ENCODE peak calls at places on chromosomes 16 and 17, in ten cellular contexts. One of them, this sample, is unnamed.

GRCh38 chr17:7932949-7933348 is 943 bp downstream of the CNTROB start:
- DNase-seq in NCI-H82: peak
- DNase-seq in NCI-H1417: peak
- DNase-seq in iris pigment epithelial cell: peak
- DNase-seq in hepatic stellate cell: peak
- DNase-seq in left colon: peak
- DNase-seq in uterus: peak
- DNase-seq in stimulated activated CD4-positive, alpha-beta T cell treated with anti-CD3 and anti-CD28 coated beads, Interleukin-4, amount 100 ng/mL, for 1 hour: no peak
- DNase-seq in cardiac fibroblast: peak
- DNase-seq in activated CD4-positive, alpha-beta T cell treated with anti-CD3 and anti-CD28 coated beads, Interleukin-2, amount 10 ng/mL, durations not matched to agents 24 days and 14 days: peak
- DNase-seq in this sample: no peak

GRCh38 chr16:57689772-57690558 is 4.6 kb upstream of the DRC7 start:
- DNase-seq in NCI-H82: peak
- DNase-seq in NCI-H1417: no peak
- DNase-seq in iris pigment epithelial cell: peak
- DNase-seq in hepatic stellate cell: no peak
- DNase-seq in left colon: no peak
- DNase-seq in uterus: no peak
- DNase-seq in stimulated activated CD4-positive, alpha-beta T cell treated with anti-CD3 and anti-CD28 coated beads, Interleukin-4, amount 100 ng/mL, for 1 hour: peak
- DNase-seq in cardiac fibroblast: no peak
- DNase-seq in activated CD4-positive, alpha-beta T cell treated with anti-CD3 and anti-CD28 coated beads, Interleukin-2, amount 10 ng/mL, durations not matched to agents 24 days and 14 days: peak
- DNase-seq in this sample: peak

GRCh38 chr17:3727041-3727440 is 3.3 kb downstream of the HASPIN start:
- DNase-seq in NCI-H82: no peak
- DNase-seq in NCI-H1417: no peak
- DNase-seq in iris pigment epithelial cell: no peak
- DNase-seq in hepatic stellate cell: no peak
- DNase-seq in left colon: no peak
- DNase-seq in uterus: no peak
- DNase-seq in stimulated activated CD4-positive, alpha-beta T cell treated with anti-CD3 and anti-CD28 coated beads, Interleukin-4, amount 100 ng/mL, for 1 hour: no peak
- DNase-seq in cardiac fibroblast: no peak
- DNase-seq in activated CD4-positive, alpha-beta T cell treated with anti-CD3 and anti-CD28 coated beads, Interleukin-2, amount 10 ng/mL, durations not matched to agents 24 days and 14 days: no peak
- DNase-seq in this sample: no peak

GRCh38 chr17:29514792-29515191 is 52.0 kb downstream of the ABHD15 start:
- DNase-seq in NCI-H82: no peak
- DNase-seq in NCI-H1417: no peak
- DNase-seq in iris pigment epithelial cell: peak
- DNase-seq in hepatic stellate cell: no peak
- DNase-seq in left colon: no peak
- DNase-seq in uterus: no peak
- DNase-seq in stimulated activated CD4-positive, alpha-beta T cell treated with anti-CD3 and anti-CD28 coated beads, Interleukin-4, amount 100 ng/mL, for 1 hour: no peak
- DNase-seq in cardiac fibroblast: peak
- DNase-seq in activated CD4-positive, alpha-beta T cell treated with anti-CD3 and anti-CD28 coated beads, Interleukin-2, amount 10 ng/mL, durations not matched to agents 24 days and 14 days: no peak
- DNase-seq in this sample: no peak

GRCh38 chr17:45289316-45290268 is 27.2 kb downstream of the MAP3K14 start:
- DNase-seq in NCI-H82: no peak
- DNase-seq in NCI-H1417: no peak
- DNase-seq in iris pigment epithelial cell: no peak
- DNase-seq in hepatic stellate cell: no peak
- DNase-seq in left colon: no peak
- DNase-seq in uterus: no peak
- DNase-seq in stimulated activated CD4-positive, alpha-beta T cell treated with anti-CD3 and anti-CD28 coated beads, Interleukin-4, amount 100 ng/mL, for 1 hour: no peak
- DNase-seq in cardiac fibroblast: no peak
- DNase-seq in activated CD4-positive, alpha-beta T cell treated with anti-CD3 and anti-CD28 coated beads, Interleukin-2, amount 10 ng/mL, durations not matched to agents 24 days and 14 days: no peak
- DNase-seq in this sample: no peak

GRCh38 chr16:56780646-56781045 is 50.7 kb downstream of the NUP93 start:
- DNase-seq in NCI-H82: no peak
- DNase-seq in NCI-H1417: no peak
- DNase-seq in iris pigment epithelial cell: peak
- DNase-seq in hepatic stellate cell: no peak
- DNase-seq in left colon: no peak
- DNase-seq in uterus: no peak
- DNase-seq in stimulated activated CD4-positive, alpha-beta T cell treated with anti-CD3 and anti-CD28 coated beads, Interleukin-4, amount 100 ng/mL, for 1 hour: no peak
- DNase-seq in cardiac fibroblast: no peak
- DNase-seq in activated CD4-positive, alpha-beta T cell treated with anti-CD3 and anti-CD28 coated beads, Interleukin-2, amount 10 ng/mL, durations not matched to agents 24 days and 14 days: peak
- DNase-seq in this sample: no peak

GRCh38 chr16:83458612-83459011 is 349.2 kb upstream of the HSBP1 start:
- DNase-seq in NCI-H82: no peak
- DNase-seq in NCI-H1417: no peak
- DNase-seq in iris pigment epithelial cell: peak
- DNase-seq in hepatic stellate cell: peak
- DNase-seq in left colon: no peak
- DNase-seq in uterus: no peak
- DNase-seq in stimulated activated CD4-positive, alpha-beta T cell treated with anti-CD3 and anti-CD28 coated beads, Interleukin-4, amount 100 ng/mL, for 1 hour: no peak
- DNase-seq in cardiac fibroblast: peak
- DNase-seq in activated CD4-positive, alpha-beta T cell treated with anti-CD3 and anti-CD28 coated beads, Interleukin-2, amount 10 ng/mL, durations not matched to agents 24 days and 14 days: no peak
- DNase-seq in this sample: no peak

GRCh38 chr17:83154311-83155127 is 75.1 kb downstream of the METRNL start:
- DNase-seq in NCI-H82: no peak
- DNase-seq in NCI-H1417: no peak
- DNase-seq in iris pigment epithelial cell: no peak
- DNase-seq in hepatic stellate cell: no peak
- DNase-seq in left colon: no peak
- DNase-seq in uterus: no peak
- DNase-seq in stimulated activated CD4-positive, alpha-beta T cell treated with anti-CD3 and anti-CD28 coated beads, Interleukin-4, amount 100 ng/mL, for 1 hour: no peak
- DNase-seq in cardiac fibroblast: no peak
- DNase-seq in activated CD4-positive, alpha-beta T cell treated with anti-CD3 and anti-CD28 coated beads, Interleukin-2, amount 10 ng/mL, durations not matched to agents 24 days and 14 days: no peak
- DNase-seq in this sample: no peak

GRCh38 chr17:21356537-21357127 is 19.5 kb upstream of the KCNJ12 start:
- DNase-seq in NCI-H82: no peak
- DNase-seq in NCI-H1417: no peak
- DNase-seq in iris pigment epithelial cell: no peak
- DNase-seq in hepatic stellate cell: no peak
- DNase-seq in left colon: no peak
- DNase-seq in uterus: no peak
- DNase-seq in stimulated activated CD4-positive, alpha-beta T cell treated with anti-CD3 and anti-CD28 coated beads, Interleukin-4, amount 100 ng/mL, for 1 hour: no peak
- DNase-seq in cardiac fibroblast: no peak
- DNase-seq in activated CD4-positive, alpha-beta T cell treated with anti-CD3 and anti-CD28 coated beads, Interleukin-2, amount 10 ng/mL, durations not matched to agents 24 days and 14 days: no peak
- DNase-seq in this sample: no peak

GRCh38 chr17:33871720-33872535 is 383.2 kb upstream of the CCL2 start:
- DNase-seq in NCI-H82: peak
- DNase-seq in NCI-H1417: no peak
- DNase-seq in iris pigment epithelial cell: no peak
- DNase-seq in hepatic stellate cell: no peak
- DNase-seq in left colon: no peak
- DNase-seq in uterus: no peak
- DNase-seq in stimulated activated CD4-positive, alpha-beta T cell treated with anti-CD3 and anti-CD28 coated beads, Interleukin-4, amount 100 ng/mL, for 1 hour: no peak
- DNase-seq in cardiac fibroblast: peak
- DNase-seq in activated CD4-positive, alpha-beta T cell treated with anti-CD3 and anti-CD28 coated beads, Interleukin-2, amount 10 ng/mL, durations not matched to agents 24 days and 14 days: no peak
- DNase-seq in this sample: no peak

GRCh38 chr17:43755389-43755875 is 3.2 kb downstream of the SOST start:
- DNase-seq in NCI-H82: peak
- DNase-seq in NCI-H1417: no peak
- DNase-seq in iris pigment epithelial cell: peak
- DNase-seq in hepatic stellate cell: peak
- DNase-seq in left colon: no peak
- DNase-seq in uterus: no peak
- DNase-seq in stimulated activated CD4-positive, alpha-beta T cell treated with anti-CD3 and anti-CD28 coated beads, Interleukin-4, amount 100 ng/mL, for 1 hour: no peak
- DNase-seq in cardiac fibroblast: peak
- DNase-seq in activated CD4-positive, alpha-beta T cell treated with anti-CD3 and anti-CD28 coated beads, Interleukin-2, amount 10 ng/mL, durations not matched to agents 24 days and 14 days: peak
- DNase-seq in this sample: no peak

GRCh38 chr17:51461578-51462004 is 201.2 kb downstream of the UTP18 start:
- DNase-seq in NCI-H82: peak
- DNase-seq in NCI-H1417: peak
- DNase-seq in iris pigment epithelial cell: peak
- DNase-seq in hepatic stellate cell: peak
- DNase-seq in left colon: peak
- DNase-seq in uterus: no peak
- DNase-seq in stimulated activated CD4-positive, alpha-beta T cell treated with anti-CD3 and anti-CD28 coated beads, Interleukin-4, amount 100 ng/mL, for 1 hour: peak
- DNase-seq in cardiac fibroblast: peak
- DNase-seq in activated CD4-positive, alpha-beta T cell treated with anti-CD3 and anti-CD28 coated beads, Interleukin-2, amount 10 ng/mL, durations not matched to agents 24 days and 14 days: peak
- DNase-seq in this sample: no peak

GRCh38 chr17:7478276-7479138 is 924 bp downstream of the ZBTB4 start:
- DNase-seq in NCI-H82: peak
- DNase-seq in NCI-H1417: no peak
- DNase-seq in iris pigment epithelial cell: peak
- DNase-seq in hepatic stellate cell: peak
- DNase-seq in left colon: peak
- DNase-seq in uterus: peak
- DNase-seq in stimulated activated CD4-positive, alpha-beta T cell treated with anti-CD3 and anti-CD28 coated beads, Interleukin-4, amount 100 ng/mL, for 1 hour: peak
- DNase-seq in cardiac fibroblast: no peak
- DNase-seq in activated CD4-positive, alpha-beta T cell treated with anti-CD3 and anti-CD28 coated beads, Interleukin-2, amount 10 ng/mL, durations not matched to agents 24 days and 14 days: peak
- DNase-seq in this sample: peak

GRCh38 chr16:3188925-3189825 is 1.2 kb downstream of the OR1F1 start:
- DNase-seq in NCI-H82: peak
- DNase-seq in NCI-H1417: no peak
- DNase-seq in iris pigment epithelial cell: peak
- DNase-seq in hepatic stellate cell: peak
- DNase-seq in left colon: no peak
- DNase-seq in uterus: no peak
- DNase-seq in stimulated activated CD4-positive, alpha-beta T cell treated with anti-CD3 and anti-CD28 coated beads, Interleukin-4, amount 100 ng/mL, for 1 hour: no peak
- DNase-seq in cardiac fibroblast: peak
- DNase-seq in activated CD4-positive, alpha-beta T cell treated with anti-CD3 and anti-CD28 coated beads, Interleukin-2, amount 10 ng/mL, durations not matched to agents 24 days and 14 days: peak
- DNase-seq in this sample: no peak

GRCh38 chr17:46832945-46833839 is 14.7 kb upstream of the WNT3 start:
- DNase-seq in NCI-H82: no peak
- DNase-seq in NCI-H1417: no peak
- DNase-seq in iris pigment epithelial cell: peak
- DNase-seq in hepatic stellate cell: peak
- DNase-seq in left colon: no peak
- DNase-seq in uterus: no peak
- DNase-seq in stimulated activated CD4-positive, alpha-beta T cell treated with anti-CD3 and anti-CD28 coated beads, Interleukin-4, amount 100 ng/mL, for 1 hour: no peak
- DNase-seq in cardiac fibroblast: peak
- DNase-seq in activated CD4-positive, alpha-beta T cell treated with anti-CD3 and anti-CD28 coated beads, Interleukin-2, amount 10 ng/mL, durations not matched to agents 24 days and 14 days: no peak
- DNase-seq in this sample: no peak

GRCh38 chr16:53881371-53881770 is 177.4 kb downstream of the FTO start:
- DNase-seq in NCI-H82: no peak
- DNase-seq in NCI-H1417: no peak
- DNase-seq in iris pigment epithelial cell: peak
- DNase-seq in hepatic stellate cell: no peak
- DNase-seq in left colon: no peak
- DNase-seq in uterus: no peak
- DNase-seq in stimulated activated CD4-positive, alpha-beta T cell treated with anti-CD3 and anti-CD28 coated beads, Interleukin-4, amount 100 ng/mL, for 1 hour: no peak
- DNase-seq in cardiac fibroblast: peak
- DNase-seq in activated CD4-positive, alpha-beta T cell treated with anti-CD3 and anti-CD28 coated beads, Interleukin-2, amount 10 ng/mL, durations not matched to agents 24 days and 14 days: no peak
- DNase-seq in this sample: no peak

GRCh38 chr17:80800775-80801391 is 190.8 kb upstream of the CHMP6 start:
- DNase-seq in NCI-H82: no peak
- DNase-seq in NCI-H1417: no peak
- DNase-seq in iris pigment epithelial cell: no peak
- DNase-seq in hepatic stellate cell: no peak
- DNase-seq in left colon: no peak
- DNase-seq in uterus: no peak
- DNase-seq in stimulated activated CD4-positive, alpha-beta T cell treated with anti-CD3 and anti-CD28 coated beads, Interleukin-4, amount 100 ng/mL, for 1 hour: no peak
- DNase-seq in cardiac fibroblast: no peak
- DNase-seq in activated CD4-positive, alpha-beta T cell treated with anti-CD3 and anti-CD28 coated beads, Interleukin-2, amount 10 ng/mL, durations not matched to agents 24 days and 14 days: no peak
- DNase-seq in this sample: no peak

GRCh38 chr17:57085448-57086068 is 512 bp downstream of the AKAP1 start:
- DNase-seq in NCI-H82: peak
- DNase-seq in NCI-H1417: peak
- DNase-seq in iris pigment epithelial cell: peak
- DNase-seq in hepatic stellate cell: peak
- DNase-seq in left colon: peak
- DNase-seq in uterus: peak
- DNase-seq in stimulated activated CD4-positive, alpha-beta T cell treated with anti-CD3 and anti-CD28 coated beads, Interleukin-4, amount 100 ng/mL, for 1 hour: peak
- DNase-seq in cardiac fibroblast: peak
- DNase-seq in activated CD4-positive, alpha-beta T cell treated with anti-CD3 and anti-CD28 coated beads, Interleukin-2, amount 10 ng/mL, durations not matched to agents 24 days and 14 days: peak
- DNase-seq in this sample: no peak

GRCh38 chr17:33521784-33522183 is 228.7 kb upstream of the ASIC2 start:
- DNase-seq in NCI-H82: peak
- DNase-seq in NCI-H1417: no peak
- DNase-seq in iris pigment epithelial cell: no peak
- DNase-seq in hepatic stellate cell: no peak
- DNase-seq in left colon: peak
- DNase-seq in uterus: no peak
- DNase-seq in stimulated activated CD4-positive, alpha-beta T cell treated with anti-CD3 and anti-CD28 coated beads, Interleukin-4, amount 100 ng/mL, for 1 hour: no peak
- DNase-seq in cardiac fibroblast: no peak
- DNase-seq in activated CD4-positive, alpha-beta T cell treated with anti-CD3 and anti-CD28 coated beads, Interleukin-2, amount 10 ng/mL, durations not matched to agents 24 days and 14 days: no peak
- DNase-seq in this sample: no peak

GRCh38 chr16:87780385-87780989 is 14.7 kb upstream of the KLHDC4 start:
- DNase-seq in NCI-H82: no peak
- DNase-seq in NCI-H1417: no peak
- DNase-seq in iris pigment epithelial cell: peak
- DNase-seq in hepatic stellate cell: no peak
- DNase-seq in left colon: peak
- DNase-seq in uterus: no peak
- DNase-seq in stimulated activated CD4-positive, alpha-beta T cell treated with anti-CD3 and anti-CD28 coated beads, Interleukin-4, amount 100 ng/mL, for 1 hour: peak
- DNase-seq in cardiac fibroblast: peak
- DNase-seq in activated CD4-positive, alpha-beta T cell treated with anti-CD3 and anti-CD28 coated beads, Interleukin-2, amount 10 ng/mL, durations not matched to agents 24 days and 14 days: peak
- DNase-seq in this sample: peak

GRCh38 chr17:63954402-63955063 is 18.2 kb downstream of the SCN4A start:
- DNase-seq in NCI-H82: no peak
- DNase-seq in NCI-H1417: no peak
- DNase-seq in iris pigment epithelial cell: no peak
- DNase-seq in hepatic stellate cell: no peak
- DNase-seq in left colon: peak
- DNase-seq in uterus: no peak
- DNase-seq in stimulated activated CD4-positive, alpha-beta T cell treated with anti-CD3 and anti-CD28 coated beads, Interleukin-4, amount 100 ng/mL, for 1 hour: no peak
- DNase-seq in cardiac fibroblast: no peak
- DNase-seq in activated CD4-positive, alpha-beta T cell treated with anti-CD3 and anti-CD28 coated beads, Interleukin-2, amount 10 ng/mL, durations not matched to agents 24 days and 14 days: peak
- DNase-seq in this sample: peak

GRCh38 chr16:2784536-2785100 is 2.7 kb downstream of the PRSS33 start:
- DNase-seq in NCI-H82: no peak
- DNase-seq in NCI-H1417: no peak
- DNase-seq in iris pigment epithelial cell: no peak
- DNase-seq in hepatic stellate cell: no peak
- DNase-seq in left colon: no peak
- DNase-seq in uterus: peak
- DNase-seq in stimulated activated CD4-positive, alpha-beta T cell treated with anti-CD3 and anti-CD28 coated beads, Interleukin-4, amount 100 ng/mL, for 1 hour: no peak
- DNase-seq in cardiac fibroblast: no peak
- DNase-seq in activated CD4-positive, alpha-beta T cell treated with anti-CD3 and anti-CD28 coated beads, Interleukin-2, amount 10 ng/mL, durations not matched to agents 24 days and 14 days: no peak
- DNase-seq in this sample: no peak

GRCh38 chr17:81926451-81927144 is 937 bp downstream of the MAFG start:
- DNase-seq in NCI-H82: peak
- DNase-seq in NCI-H1417: no peak
- DNase-seq in iris pigment epithelial cell: peak
- DNase-seq in hepatic stellate cell: peak
- DNase-seq in left colon: peak
- DNase-seq in uterus: peak
- DNase-seq in stimulated activated CD4-positive, alpha-beta T cell treated with anti-CD3 and anti-CD28 coated beads, Interleukin-4, amount 100 ng/mL, for 1 hour: peak
- DNase-seq in cardiac fibroblast: peak
- DNase-seq in activated CD4-positive, alpha-beta T cell treated with anti-CD3 and anti-CD28 coated beads, Interleukin-2, amount 10 ng/mL, durations not matched to agents 24 days and 14 days: peak
- DNase-seq in this sample: peak

GRCh38 chr17:50768348-50768761 is 1.0 kb upstream of the ANKRD40CL start:
- DNase-seq in NCI-H82: no peak
- DNase-seq in NCI-H1417: peak
- DNase-seq in iris pigment epithelial cell: no peak
- DNase-seq in hepatic stellate cell: no peak
- DNase-seq in left colon: peak
- DNase-seq in uterus: no peak
- DNase-seq in stimulated activated CD4-positive, alpha-beta T cell treated with anti-CD3 and anti-CD28 coated beads, Interleukin-4, amount 100 ng/mL, for 1 hour: no peak
- DNase-seq in cardiac fibroblast: no peak
- DNase-seq in activated CD4-positive, alpha-beta T cell treated with anti-CD3 and anti-CD28 coated beads, Interleukin-2, amount 10 ng/mL, durations not matched to agents 24 days and 14 days: no peak
- DNase-seq in this sample: no peak

GRCh38 chr16:66269631-66270332 is 96.7 kb upstream of the CDH5 start:
- DNase-seq in NCI-H82: peak
- DNase-seq in NCI-H1417: no peak
- DNase-seq in iris pigment epithelial cell: no peak
- DNase-seq in hepatic stellate cell: no peak
- DNase-seq in left colon: no peak
- DNase-seq in uterus: no peak
- DNase-seq in stimulated activated CD4-positive, alpha-beta T cell treated with anti-CD3 and anti-CD28 coated beads, Interleukin-4, amount 100 ng/mL, for 1 hour: no peak
- DNase-seq in cardiac fibroblast: no peak
- DNase-seq in activated CD4-positive, alpha-beta T cell treated with anti-CD3 and anti-CD28 coated beads, Interleukin-2, amount 10 ng/mL, durations not matched to agents 24 days and 14 days: no peak
- DNase-seq in this sample: no peak